ENCODE peak calls at places on chromosomes 2 and 18, in six cellular contexts. One of them, this sample, is unnamed.

GRCh38 chr2:171505374-171505773 is 16.9 kb upstream of the CYBRD1 start:
- DNase-seq in GM23248: peak; percentile 38
- DNase-seq in thyroid gland: no peak
- DNase-seq in neural progenitor cell: no peak
- DNase-seq in aorta: no peak
- DNase-seq in iPS DF 6.9: no peak
- DNase-seq in this sample: no peak

GRCh38 chr18:48004577-48004976 is 74.1 kb upstream of the SMAD2 start:
- DNase-seq in neural progenitor cell: no peak
- DNase-seq in aorta: no peak
- DNase-seq in GM23248: no peak
- DNase-seq in thyroid gland: no peak
- DNase-seq in iPS DF 6.9: no peak
- DNase-seq in this sample: no peak

GRCh38 chr2:54558188-54558975 is 102.3 kb downstream of the SPTBN1 start:
- DNase-seq in aorta: peak; percentile 87
- DNase-seq in thyroid gland: peak; percentile 76
- DNase-seq in iPS DF 6.9: peak; percentile 54
- DNase-seq in neural progenitor cell: peak; percentile 91
- DNase-seq in GM23248: peak; percentile 65
- DNase-seq in this sample: peak; percentile 67

GRCh38 chr18:10264260-10264659 is 190.2 kb upstream of the APCDD1 start:
- DNase-seq in thyroid gland: no peak
- DNase-seq in iPS DF 6.9: no peak
- DNase-seq in aorta: no peak
- DNase-seq in GM23248: no peak
- DNase-seq in neural progenitor cell: no peak
- DNase-seq in this sample: no peak

GRCh38 chr2:227163998-227164744 is at the start of the genes COL4A3 and COL4A4:
- DNase-seq in aorta: peak; percentile 86
- DNase-seq in thyroid gland: peak; percentile 91
- DNase-seq in iPS DF 6.9: no peak
- DNase-seq in neural progenitor cell: peak; percentile 74
- DNase-seq in GM23248: peak; percentile 64
- DNase-seq in this sample: peak; percentile 73

GRCh38 chr18:5895886-5896740 is 791 bp upstream of the TMEM200C start:
- DNase-seq in thyroid gland: peak; percentile 30
- DNase-seq in iPS DF 6.9: no peak
- DNase-seq in GM23248: peak; percentile 39
- DNase-seq in neural progenitor cell: peak; percentile 86
- DNase-seq in aorta: peak; percentile 78
- DNase-seq in this sample: peak; percentile 84

GRCh38 chr2:172284209-172284608 is 143.2 kb upstream of the ITGA6 start:
- DNase-seq in neural progenitor cell: no peak
- DNase-seq in GM23248: no peak
- DNase-seq in iPS DF 6.9: no peak
- DNase-seq in aorta: no peak
- DNase-seq in thyroid gland: no peak
- DNase-seq in this sample: no peak

GRCh38 chr2:216216951-216217903 is 108.1 kb downstream of the XRCC5 start:
- DNase-seq in thyroid gland: peak; percentile 50
- DNase-seq in GM23248: peak; percentile 61
- DNase-seq in aorta: no peak
- DNase-seq in neural progenitor cell: no peak
- DNase-seq in iPS DF 6.9: no peak
- DNase-seq in this sample: no peak

GRCh38 chr18:47166235-47166634 is 9.9 kb downstream of the IER3IP1 start:
- DNase-seq in iPS DF 6.9: no peak
- DNase-seq in GM23248: no peak
- DNase-seq in thyroid gland: no peak
- DNase-seq in aorta: no peak
- DNase-seq in neural progenitor cell: no peak
- DNase-seq in this sample: no peak

GRCh38 chr2:21228041-21228895 is 104.5 kb downstream of the TDRD15 start:
- DNase-seq in neural progenitor cell: no peak
- DNase-seq in thyroid gland: no peak
- DNase-seq in iPS DF 6.9: no peak
- DNase-seq in aorta: no peak
- DNase-seq in GM23248: no peak
- DNase-seq in this sample: no peak

GRCh38 chr18:45156941-45157340 is 458.3 kb upstream of the SLC14A2 start:
- DNase-seq in thyroid gland: no peak
- DNase-seq in GM23248: peak; percentile 24
- DNase-seq in neural progenitor cell: no peak
- DNase-seq in aorta: no peak
- DNase-seq in iPS DF 6.9: no peak
- DNase-seq in this sample: no peak

GRCh38 chr18:55322176-55322735 is 265.7 kb downstream of the TCF4 start:
- DNase-seq in neural progenitor cell: peak; percentile 86
- DNase-seq in iPS DF 6.9: no peak
- DNase-seq in aorta: peak; percentile 91
- DNase-seq in thyroid gland: peak; percentile 86
- DNase-seq in GM23248: peak; percentile 94
- DNase-seq in this sample: peak; percentile 87

GRCh38 chr2:19140463-19141208 is 217.8 kb downstream of the OSR1 start:
- DNase-seq in neural progenitor cell: no peak
- DNase-seq in GM23248: peak; percentile 52
- DNase-seq in iPS DF 6.9: no peak
- DNase-seq in thyroid gland: no peak
- DNase-seq in aorta: no peak
- DNase-seq in this sample: no peak

DNA sequence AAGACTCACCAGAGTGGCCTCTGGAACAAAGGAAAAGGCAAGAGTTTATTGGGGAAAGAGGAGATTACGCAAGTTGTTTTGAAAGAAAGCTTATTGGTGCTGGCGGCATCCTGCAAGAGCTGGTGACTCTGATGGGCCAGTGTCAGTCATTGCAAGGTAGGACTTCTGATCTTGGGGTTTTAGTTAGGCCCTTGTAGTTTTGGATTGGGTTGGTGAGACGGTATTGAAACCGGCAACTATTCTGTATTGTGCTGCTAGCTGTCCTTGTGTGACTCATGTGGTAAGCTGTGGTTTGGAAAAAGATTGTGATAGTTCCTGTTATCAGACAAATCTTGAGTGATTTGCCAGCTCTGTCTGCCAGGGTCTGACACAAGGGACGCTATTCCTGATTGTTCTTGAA is 159.1 kb upstream of the PIEZO2 start:
- DNase-seq in GM23248: peak; percentile 32
- DNase-seq in iPS DF 6.9: no peak
- DNase-seq in thyroid gland: no peak
- DNase-seq in aorta: no peak
- DNase-seq in neural progenitor cell: no peak
- DNase-seq in this sample: no peak
- H3K36me3 ChIP-seq in GM23248: no peaks in the 10 kb centered on the region
- H3K36me3 ChIP-seq in iPS DF 6.9: no peaks in the 10 kb centered on the region
- H3K36me3 ChIP-seq in thyroid gland: no peaks in the 10 kb centered on the region
- H3K36me3 ChIP-seq in aorta: no peaks in the 10 kb centered on the region
- H3K36me3 ChIP-seq in neural progenitor cell: no peaks in the 10 kb centered on the region
- H3K36me3 ChIP-seq in this sample: no peaks in the 10 kb centered on the region

GRCh38 chr2:232027530-232027929 is 66.0 kb downstream of the DIS3L2 start:
- DNase-seq in neural progenitor cell: no peak
- DNase-seq in aorta: no peak
- DNase-seq in GM23248: no peak
- DNase-seq in iPS DF 6.9: no peak
- DNase-seq in thyroid gland: no peak
- DNase-seq in this sample: no peak
- H3K36me3 ChIP-seq in neural progenitor cell: no peaks in the 10 kb centered on the region
- H3K36me3 ChIP-seq in aorta: peaks cover 5% of the 10 kb centered on the region
- H3K36me3 ChIP-seq in GM23248: peaks cover 17% of the 10 kb centered on the region
- H3K36me3 ChIP-seq in iPS DF 6.9: no peaks in the 10 kb centered on the region
- H3K36me3 ChIP-seq in thyroid gland: peaks cover 4% of the 10 kb centered on the region
- H3K36me3 ChIP-seq in this sample: no peaks in the 10 kb centered on the region

GRCh38 chr2:61272421-61273070 is 110.6 kb downstream of the C2orf74 start:
- DNase-seq in aorta: no peak
- DNase-seq in iPS DF 6.9: no peak
- DNase-seq in thyroid gland: no peak
- DNase-seq in neural progenitor cell: no peak
- DNase-seq in GM23248: peak; percentile 69
- DNase-seq in this sample: no peak

GRCh38 chr2:61277756-61278155 is 115.8 kb downstream of the C2orf74 start:
- DNase-seq in thyroid gland: no peak
- DNase-seq in iPS DF 6.9: no peak
- DNase-seq in aorta: no peak
- DNase-seq in neural progenitor cell: no peak
- DNase-seq in GM23248: no peak
- DNase-seq in this sample: no peak

GRCh38 chr2:61275575-61276184 is 113.7 kb downstream of the C2orf74 start:
- DNase-seq in iPS DF 6.9: no peak
- DNase-seq in thyroid gland: no peak
- DNase-seq in GM23248: no peak
- DNase-seq in neural progenitor cell: no peak
- DNase-seq in aorta: no peak
- DNase-seq in this sample: no peak
- H3K36me3 ChIP-seq in iPS DF 6.9: no peaks in the 10 kb centered on the region
- H3K36me3 ChIP-seq in thyroid gland: peaks cover 8% of the 10 kb centered on the region
- H3K36me3 ChIP-seq in GM23248: peaks cover 33% of the 10 kb centered on the region
- H3K36me3 ChIP-seq in neural progenitor cell: peaks cover 22% of the 10 kb centered on the region
- H3K36me3 ChIP-seq in aorta: no peaks in the 10 kb centered on the region
- H3K36me3 ChIP-seq in this sample: no peaks in the 10 kb centered on the region

GRCh38 chr18:21557607-21558253 is 42.8 kb downstream of the ESCO1 start:
- DNase-seq in GM23248: no peak
- DNase-seq in neural progenitor cell: no peak
- DNase-seq in thyroid gland: peak; percentile 61
- DNase-seq in iPS DF 6.9: no peak
- DNase-seq in aorta: no peak
- DNase-seq in this sample: no peak

GRCh38 chr18:21559195-21559594 is 41.3 kb downstream of the ESCO1 start:
- DNase-seq in GM23248: no peak
- DNase-seq in neural progenitor cell: no peak
- DNase-seq in iPS DF 6.9: no peak
- DNase-seq in thyroid gland: no peak
- DNase-seq in aorta: no peak
- DNase-seq in this sample: no peak
- H3K36me3 ChIP-seq in GM23248: peaks cover 46% of the 10 kb centered on the region
- H3K36me3 ChIP-seq in neural progenitor cell: peaks cover 10% of the 10 kb centered on the region
- H3K36me3 ChIP-seq in iPS DF 6.9: peaks cover 2% of the 10 kb centered on the region
- H3K36me3 ChIP-seq in thyroid gland: peaks cover 14% of the 10 kb centered on the region
- H3K36me3 ChIP-seq in aorta: no peaks in the 10 kb centered on the region
- H3K36me3 ChIP-seq in this sample: no peaks in the 10 kb centered on the region

GRCh38 chr2:70070557-70071268 is 16.6 kb upstream of the PCBP1 start:
- DNase-seq in aorta: no peak
- DNase-seq in neural progenitor cell: peak; percentile 86
- DNase-seq in GM23248: peak; percentile 92
- DNase-seq in iPS DF 6.9: no peak
- DNase-seq in thyroid gland: peak; percentile 71
- DNase-seq in this sample: peak; percentile 71

GRCh38 chr2:70069049-70069448 is 18.2 kb upstream of the PCBP1 start:
- DNase-seq in GM23248: peak; percentile 74
- DNase-seq in aorta: no peak
- DNase-seq in iPS DF 6.9: no peak
- DNase-seq in neural progenitor cell: no peak
- DNase-seq in thyroid gland: no peak
- DNase-seq in this sample: no peak

GRCh38 chr2:70078384-70078783 is 8.9 kb upstream of the PCBP1 start:
- DNase-seq in iPS DF 6.9: no peak
- DNase-seq in GM23248: no peak
- DNase-seq in aorta: no peak
- DNase-seq in neural progenitor cell: no peak
- DNase-seq in thyroid gland: no peak
- DNase-seq in this sample: no peak

GRCh38 chr2:70068119-70068518 is 19.2 kb upstream of the PCBP1 start:
- DNase-seq in aorta: no peak
- DNase-seq in thyroid gland: no peak
- DNase-seq in neural progenitor cell: no peak
- DNase-seq in iPS DF 6.9: no peak
- DNase-seq in GM23248: peak; percentile 38
- DNase-seq in this sample: no peak

GRCh38 chr2:70073493-70073892 is 13.8 kb upstream of the PCBP1 start:
- DNase-seq in aorta: no peak
- DNase-seq in GM23248: no peak
- DNase-seq in thyroid gland: peak; percentile 33
- DNase-seq in neural progenitor cell: no peak
- DNase-seq in iPS DF 6.9: no peak
- DNase-seq in this sample: no peak
- H3K36me3 ChIP-seq in aorta: peaks cover 3% of the 10 kb centered on the region
- H3K36me3 ChIP-seq in GM23248: peaks cover 13% of the 10 kb centered on the region
- H3K36me3 ChIP-seq in thyroid gland: peaks cover 2% of the 10 kb centered on the region
- H3K36me3 ChIP-seq in neural progenitor cell: no peaks in the 10 kb centered on the region
- H3K36me3 ChIP-seq in iPS DF 6.9: peaks cover 5% of the 10 kb centered on the region
- H3K36me3 ChIP-seq in this sample: no peaks in the 10 kb centered on the region

This sample was measured in left lung.